ENCODE peak calls at places on chromosomes 7 and 10, in ten cellular contexts. O is central memory CD4-positive, alpha-beta T cell; E is activated naive CD4-positive, alpha-beta T cell treated with Interleukin-2 at 50 U/mL for 16 hours; X is CD8-positive, alpha-beta memory T cell; W is heart left ventricle; Q is Panc1; D is activated naive CD8-positive, alpha-beta T cell treated with anti-CD3 and anti-CD28 coated beads, Interleukin-2, amount 50 U/mL, for 24 hours; N is GM13977; J is effector memory CD8-positive, alpha-beta T cell; P is stimulated activated CD4-positive, alpha-beta T cell treated with anti-CD3 and anti-CD28 coated beads, Interleukin-4, amount 100 ng/mL, for 4 hours. T is an unnamed sample.

GRCh38 chr10:124447741-124448466 is 1.9 kb downstream of the NKX1-2 start:
- DNase-seq in O (no peak), E (no peak), X (no peak), W (no peak), Q (no peak), D (peak), N (no peak), J (no peak), P (no peak), T (no peak)

GRCh38 chr7:105205592-105206211 is 183.0 kb downstream of the SRPK2 start:
- DNase-seq in O (peak), E (peak), X (no peak), W (no peak), Q (no peak), D (peak), N (no peak), J (no peak), P (no peak), T (no peak)

GRCh38 chr10:4119107-4119506 is 334.1 kb upstream of the KLF6 start:
- DNase-seq in O (no peak), E (no peak), X (no peak), W (no peak), Q (no peak), D (no peak), N (no peak), J (no peak), P (no peak), T (no peak)

GRCh38 chr7:104059103-104059502 is 69.6 kb upstream of the RELN start:
- DNase-seq in O (no peak), E (no peak), X (no peak), W (no peak), Q (no peak), D (no peak), N (no peak), J (no peak), P (no peak), T (no peak)

GRCh38 chr10:62243647-62243997 is 25.0 kb downstream of the RTKN2 start:
- DNase-seq in O (no peak), E (no peak), X (no peak), W (no peak), Q (no peak), D (no peak), N (no peak), J (no peak), P (no peak), T (no peak)

GRCh38 chr7:44348300-44348699 is 22.9 kb upstream of the CAMK2B start:
- DNase-seq in O (no peak), E (no peak), X (no peak), W (no peak), Q (no peak), D (no peak), N (peak), J (no peak), P (no peak), T (no peak)

GRCh38 chr10:26725837-26726727 is 28.6 kb downstream of the PDSS1 start:
- DNase-seq in O (peak), E (peak), X (peak), W (peak), Q (peak), D (peak), N (peak), J (peak), P (peak), T (peak)

GRCh38 chr7:32809871-32810270 is 81.7 kb downstream of the KBTBD2 start:
- DNase-seq in O (no peak), E (no peak), X (no peak), W (no peak), Q (no peak), D (no peak), N (no peak), J (no peak), P (no peak), T (no peak)

GRCh38 chr10:28530751-28531150 is 2.2 kb upstream of the WAC start:
- DNase-seq in O (no peak), E (no peak), X (no peak), W (no peak), Q (no peak), D (no peak), N (no peak), J (no peak), P (no peak), T (no peak)

GRCh38 chr7:21971780-21972396 is 26.2 kb upstream of the CDCA7L start:
- DNase-seq in O (no peak), E (no peak), X (no peak), W (no peak), Q (no peak), D (no peak), N (no peak), J (no peak), P (no peak), T (peak)

GRCh38 chr10:23081156-23081833 is 14.1 kb upstream of the MSRB2 start:
- DNase-seq in O (no peak), E (no peak), X (no peak), W (no peak), Q (no peak), D (no peak), N (no peak), J (no peak), P (no peak), T (peak)

GRCh38 chr7:99953649-99954048 is 22.2 kb downstream of the AZGP1 start:
- DNase-seq in O (no peak), E (no peak), X (no peak), W (no peak), Q (no peak), D (no peak), N (no peak), J (no peak), P (no peak), T (peak)

GRCh38 chr7:142776206-142776844 is 5.6 kb downstream of the PRSS2 start:
- DNase-seq in O (no peak), E (no peak), X (no peak), W (no peak), Q (no peak), D (no peak), N (no peak), J (no peak), P (no peak), T (peak)

GRCh38 chr7:112160130-112160770 is 45.9 kb downstream of the DOCK4 start:
- DNase-seq in O (no peak), E (no peak), X (no peak), W (no peak), Q (peak), D (no peak), N (no peak), J (no peak), P (no peak), T (peak)

GRCh38 chr10:113517165-113517892 is 35.5 kb upstream of the HABP2 start:
- DNase-seq in O (no peak), E (no peak), X (no peak), W (no peak), Q (no peak), D (no peak), N (no peak), J (no peak), P (no peak), T (no peak)

GRCh38 chr10:51422311-51423120 is 276.9 kb downstream of the CSTF2T start:
- DNase-seq in O (no peak), E (peak), X (peak), W (peak), Q (peak), D (peak), N (peak), J (peak), P (no peak), T (peak)

T was measured in H4.